ENCODE peak calls at places on chromosomes 11 and 22, in ten cellular contexts. I is transverse colon, B is endodermal cell, Y is DND-41, X is AG09309, D is GM23338, F is BE2C, E is ovary, V is H1, S is AG10803. L is an unnamed sample.

GRCh38 chr11:69539416-69540117 is 58.1 kb downstream of the LINC01488 start:
- DNase-seq in I (peak), B (no peak), Y (no peak), X (no peak), D (no peak), F (no peak), E (no peak), V (no peak), S (no peak), L (peak)

GRCh38 chr11:133821776-133822175 is 23.5 kb downstream of the SPATA19 start:
- DNase-seq in I (peak), B (peak), Y (peak), X (no peak), D (peak), F (peak), E (no peak), V (peak), S (no peak), L (no peak)

GRCh38 chr11:69530278-69531070 is 49.0 kb downstream of the LINC01488 start:
- DNase-seq in I (no peak), B (peak), Y (no peak), X (no peak), D (no peak), F (no peak), E (no peak), V (no peak), S (no peak), L (peak)

GRCh38 chr11:101126551-101127347 is 2.9 kb downstream of the PGR start:
- DNase-seq in I (no peak), B (peak), Y (no peak), X (no peak), D (peak), F (no peak), E (peak), V (peak), S (peak), L (no peak)

GRCh38 chr11:120239713-120240640 is at the start of gene POU2F3:
- DNase-seq in I (no peak), B (peak), Y (no peak), X (no peak), D (peak), F (no peak), E (no peak), V (peak), S (no peak), L (peak)

GRCh38 chr22:49915610-49916009 is 2.6 kb downstream of the ALG12 start:
- DNase-seq in I (no peak), B (peak), Y (no peak), X (no peak), D (peak), F (no peak), E (no peak), V (no peak), S (no peak), L (no peak)

GRCh38 chr11:83044958-83045712 is 26.6 kb downstream of the RAB30 start:
- DNase-seq in I (no peak), B (no peak), Y (no peak), X (peak), D (peak), F (no peak), E (no peak), V (no peak), S (peak), L (no peak)

GRCh38 chr22:35392357-35392756 is 7.6 kb upstream of the MCM5 start:
- DNase-seq in I (peak), B (no peak), Y (no peak), X (no peak), D (no peak), F (no peak), E (no peak), V (no peak), S (no peak), L (no peak)

GRCh38 chr22:30420401-30421178 is 5.0 kb upstream of the MTFP1 start:
- DNase-seq in I (no peak), B (no peak), Y (no peak), X (peak), D (no peak), F (no peak), E (no peak), V (no peak), S (peak), L (no peak)

GRCh38 chr11:128695539-128696221 is 1.8 kb downstream of the FLI1 start:
- DNase-seq in I (peak), B (peak), Y (peak), X (no peak), D (no peak), F (no peak), E (no peak), V (no peak), S (no peak), L (peak)

GRCh38 chr11:65428578-65429068 is 6.0 kb downstream of the NEAT1 start:
- DNase-seq in I (peak), B (no peak), Y (no peak), X (no peak), D (peak), F (no peak), E (no peak), V (no peak), S (no peak), L (peak)

GRCh38 chr11:65430406-65431217 is 8.0 kb downstream of the NEAT1 start:
- DNase-seq in I (peak), B (no peak), Y (no peak), X (peak), D (no peak), F (no peak), E (no peak), V (no peak), S (peak), L (no peak)

GRCh38 chr11:65429069-65429681 is 6.6 kb downstream of the NEAT1 start:
- DNase-seq in I (peak), B (no peak), Y (no peak), X (peak), D (peak), F (no peak), E (no peak), V (no peak), S (peak), L (no peak)

GRCh38 chr11:65431452-65432132 is 9.0 kb downstream of the NEAT1 start:
- DNase-seq in I (peak), B (no peak), Y (no peak), X (no peak), D (no peak), F (no peak), E (no peak), V (no peak), S (peak), L (no peak)

DNA sequence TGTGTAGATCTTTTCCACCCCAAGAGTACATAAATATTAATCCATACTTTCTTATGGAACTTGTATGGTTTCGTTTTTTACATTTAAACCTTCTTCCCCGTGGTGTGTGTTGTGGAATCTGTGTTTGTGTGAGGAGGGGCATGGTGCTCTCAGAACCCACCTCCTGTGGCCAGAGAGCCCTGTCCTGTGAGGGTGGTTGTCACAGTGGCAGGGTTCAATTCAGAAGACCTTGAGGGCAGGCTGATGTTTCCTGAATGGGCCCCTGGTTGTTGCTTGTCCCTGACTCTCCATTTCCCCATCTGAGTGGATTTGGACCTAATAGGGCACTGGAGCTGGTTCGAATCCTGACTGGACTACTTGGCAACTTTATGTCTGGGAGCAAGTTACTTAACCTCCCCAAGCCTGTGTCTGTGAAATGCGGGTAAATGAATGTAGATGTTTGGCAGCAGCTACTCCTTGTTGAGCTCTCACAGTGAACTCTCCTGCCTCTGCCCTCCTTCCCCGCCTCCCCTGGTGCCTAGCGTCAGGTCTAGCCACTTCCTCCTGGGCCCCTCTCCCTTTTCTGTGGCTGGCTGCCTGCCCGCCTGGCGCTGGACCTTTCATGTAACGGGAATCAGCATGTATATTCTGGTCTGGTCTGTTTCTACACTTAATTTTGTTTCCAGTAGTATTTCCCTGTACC is 7.3 kb downstream of the NEAT1 start:
- DNase-seq in I (peak), B (peak), Y (peak), X (peak), D (peak), F (peak), E (peak), V (no peak), S (peak), L (peak)
- H3K4me3 ChIP-seq in I (peak), B (peak), Y (no peak), X (peak), D (no peak), F (peak), E (peak), V (no peak), S (peak), L (peak)

DNA sequence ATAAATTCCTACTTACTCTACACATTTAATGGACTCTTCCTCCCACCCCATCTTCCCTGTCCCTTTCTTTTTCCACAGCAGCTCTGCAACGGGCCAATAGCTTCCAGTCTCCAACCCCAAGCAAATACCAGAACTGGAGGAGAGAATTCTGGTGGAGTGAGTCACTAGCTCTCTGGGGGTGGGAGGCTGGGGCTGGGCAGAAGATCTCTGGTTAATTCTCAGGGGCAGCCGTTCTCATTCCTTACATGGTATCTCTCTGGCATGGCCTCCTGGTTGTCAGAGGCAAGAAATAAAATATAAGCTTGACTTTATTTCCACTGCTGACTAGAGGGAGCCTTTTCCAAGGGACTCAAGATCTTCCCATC is 90.4 kb upstream of the PARVA start:
- DNase-seq in I (peak), B (peak), Y (no peak), X (peak), D (no peak), F (peak), E (no peak), V (peak), S (peak), L (no peak)
- TF ChIP-seq CTCF in I (no peak), B (no peak), Y (no peak), X (no peak), D (no peak), F (no peak), E (no peak), V (no peak), S (peak), L (no peak)

DNA sequence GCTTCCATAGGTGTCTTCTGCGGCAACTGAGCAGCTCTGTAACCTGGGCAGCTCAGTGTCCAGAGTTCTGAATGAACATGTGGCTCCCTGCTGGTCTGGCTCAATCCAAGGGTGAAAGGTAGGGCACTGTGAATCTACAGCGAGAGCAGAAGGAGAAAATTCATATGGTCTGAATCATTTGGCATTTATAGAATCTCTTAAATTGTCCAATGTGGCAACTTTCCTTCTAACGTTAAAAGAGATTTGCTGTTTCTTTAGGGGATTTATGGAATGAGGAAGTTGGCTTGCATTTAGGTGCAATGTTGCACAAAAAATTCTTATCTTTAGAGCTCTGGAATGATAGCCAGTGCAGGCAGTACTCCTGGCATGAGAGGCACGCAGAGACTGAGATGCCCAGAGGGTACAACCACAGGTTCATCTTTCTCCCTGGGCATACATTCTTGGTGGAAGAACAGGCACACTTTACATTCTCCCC is 17.0 kb downstream of the ATXN10 start:
- DNase-seq in I (no peak), B (no peak), Y (no peak), X (peak), D (no peak), F (no peak), E (no peak), V (no peak), S (peak), L (no peak)
- H3K4me3 ChIP-seq in I (no peak), B (no peak), Y (no peak), X (no peak), D (no peak), F (no peak), E (no peak), V (no peak), S (no peak), L (no peak)

DNA sequence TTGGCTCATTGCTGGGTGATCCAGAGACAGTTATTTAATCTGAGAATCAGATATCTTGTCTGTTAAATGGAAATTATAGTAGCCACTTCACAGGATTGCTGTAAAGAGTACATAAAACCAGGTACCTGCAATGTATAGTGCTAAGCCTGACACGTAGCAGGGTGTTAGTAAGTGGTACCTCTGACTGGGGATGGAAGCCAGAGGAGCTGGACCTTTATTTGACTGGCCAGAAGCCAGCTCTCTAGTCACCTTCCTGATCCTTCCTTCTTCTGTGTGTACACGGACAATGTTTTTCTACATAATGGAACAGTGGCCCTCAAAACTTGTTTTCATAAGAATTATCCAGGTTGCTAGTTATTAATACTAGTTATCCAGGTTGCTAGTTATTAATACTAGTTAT is 25.5 kb upstream of the EHF start:
- DNase-seq in I (no peak), B (no peak), Y (no peak), X (no peak), D (no peak), F (no peak), E (no peak), V (no peak), S (no peak), L (no peak)
- TF ChIP-seq CTCF in I (no peak), B (no peak), Y (no peak), X (no peak), D (no peak), F (no peak), E (no peak), V (no peak), S (no peak), L (no peak)

DNA sequence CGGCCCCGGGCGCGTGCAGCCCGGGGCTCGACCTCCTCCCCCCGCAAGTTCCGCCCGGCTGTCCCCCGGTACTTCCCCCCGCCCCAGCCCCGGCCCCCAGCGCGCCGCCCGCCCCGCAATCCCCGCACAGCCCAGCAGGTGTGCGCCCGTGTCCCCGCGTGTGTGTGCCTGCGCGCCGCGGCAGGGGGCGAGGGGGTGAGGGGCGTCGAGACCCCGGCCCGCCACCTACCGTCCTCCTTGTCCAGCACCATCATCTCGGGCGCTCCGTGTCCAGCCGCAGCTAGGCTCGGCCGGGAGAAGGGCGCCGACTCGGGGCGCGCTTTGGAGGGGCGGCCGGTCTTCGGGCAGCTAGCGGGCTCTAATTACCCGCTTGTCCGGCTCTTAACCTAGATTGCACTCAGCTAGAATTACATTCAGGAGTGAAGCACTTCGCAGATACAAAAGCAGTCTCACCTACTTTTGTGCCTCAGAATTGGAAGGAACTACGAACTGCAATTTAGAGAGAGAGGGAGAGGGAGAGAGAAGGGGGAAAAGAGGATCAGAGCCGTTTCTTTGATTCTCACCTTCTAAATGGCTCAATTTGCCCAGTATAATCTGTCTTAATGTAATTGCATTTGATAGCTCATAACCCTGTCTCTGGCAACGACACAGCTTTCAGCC is 439 bp downstream of the LMO1 start:
- DNase-seq in I (no peak), B (peak), Y (no peak), X (no peak), D (peak), F (no peak), E (peak), V (peak), S (no peak), L (peak)
- H3K4me3 ChIP-seq in I (peak), B (peak), Y (no peak), X (no peak), D (peak), F (peak), E (peak), V (peak), S (peak), L (peak)

DNA sequence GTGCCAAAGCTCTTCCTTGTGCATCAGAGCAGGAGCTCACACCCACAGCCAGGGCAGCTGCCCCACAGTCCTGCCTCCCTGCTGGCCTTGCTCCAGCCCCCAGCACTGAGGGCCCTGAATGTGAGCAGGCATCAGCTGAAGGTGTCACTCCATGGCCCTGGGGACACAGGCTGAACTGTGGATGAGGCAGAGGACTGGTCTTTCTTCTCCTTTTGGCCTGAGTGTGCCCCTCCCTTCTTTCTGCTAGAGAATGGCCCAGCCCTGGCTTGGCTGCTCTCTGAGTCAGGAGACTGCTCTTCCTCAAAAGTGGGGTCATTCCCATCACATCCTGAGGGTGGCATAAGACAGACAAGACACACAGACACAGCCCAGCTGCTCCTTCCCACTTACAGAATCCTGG is 16.2 kb downstream of the OTOG start:
- DNase-seq in I (no peak), B (peak), Y (no peak), X (no peak), D (peak), F (peak), E (no peak), V (no peak), S (no peak), L (no peak)
- TF ChIP-seq CTCF in I (no peak), B (peak), Y (peak), X (no peak), D (peak), F (no peak), E (no peak), V (peak), S (no peak), L (no peak)

GRCh38 chr11:12046636-12047236 is 38.3 kb upstream of the DKK3 start:
- DNase-seq in I (no peak), B (no peak), Y (no peak), X (no peak), D (no peak), F (no peak), E (no peak), V (no peak), S (no peak), L (no peak)
- H3K4me3 ChIP-seq in I (no peak), B (no peak), Y (no peak), X (no peak), D (no peak), F (no peak), E (no peak), V (no peak), S (no peak), L (no peak)

DNA sequence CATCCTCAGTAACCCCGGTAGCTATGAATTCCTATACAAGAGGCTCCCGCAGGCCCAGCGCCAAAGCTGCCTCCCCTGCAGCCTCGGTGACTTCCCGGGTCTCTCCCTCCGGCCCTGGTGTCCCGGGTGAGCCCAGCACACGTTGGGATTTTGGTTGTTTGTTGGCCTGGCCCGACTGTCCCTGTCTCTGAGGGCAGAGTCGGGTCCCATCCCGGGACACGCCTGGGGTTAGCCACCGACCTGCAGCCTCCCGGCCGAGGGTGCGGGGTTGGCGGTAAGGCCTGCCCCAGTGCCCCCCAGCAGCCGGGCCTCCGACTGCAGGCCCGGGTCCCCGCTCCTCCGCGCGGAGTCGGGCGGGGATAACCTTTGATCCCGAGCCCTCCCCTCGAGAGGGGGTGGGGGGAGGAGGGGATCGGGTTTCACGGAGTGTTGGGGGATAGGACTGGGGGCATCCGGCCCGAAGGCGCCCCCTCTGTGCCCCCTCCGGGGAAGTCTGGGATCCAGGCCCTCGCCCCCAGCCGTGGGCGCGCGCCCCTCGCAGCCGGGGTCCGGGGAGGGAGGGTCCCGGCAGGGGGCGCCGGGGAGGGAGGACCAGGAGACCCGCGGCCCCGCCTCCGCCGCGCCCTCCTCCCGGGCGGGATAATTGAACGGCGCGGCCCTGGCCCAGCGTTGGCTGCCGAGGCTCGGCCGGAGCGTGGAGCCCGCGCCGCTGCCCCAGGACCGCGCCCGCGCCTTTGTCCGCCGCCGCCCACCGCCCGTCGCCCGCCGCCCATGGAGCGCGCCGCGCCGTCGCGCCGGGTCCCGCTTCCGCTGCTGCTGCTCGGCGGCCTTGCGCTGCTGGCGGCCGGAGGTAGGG is at the start of gene FBLN1:
- DNase-seq in I (no peak), B (peak), Y (no peak), X (no peak), D (peak), F (peak), E (peak), V (peak), S (no peak), L (no peak)
- TF ChIP-seq CTCF in I (no peak), B (peak), Y (no peak), X (no peak), D (peak), F (peak), E (peak), V (no peak), S (no peak), L (no peak)

L was measured in spleen.